ENCODE peak calls at places on chromosomes 2 and 18, in eight cellular contexts. D is sigmoid colon; U is CD8-positive, alpha-beta memory T cell; N is MM.1S; V is upper lobe of left lung; L is upper lobe of right lung; S is IMR-90; P is bronchial epithelial cell. R is an unnamed sample.

GRCh38 chr2:160842286-160842685 is 317.9 kb upstream of the TANK start:
- DNase-seq in L (no peak), S (no peak), V (no peak), D (no peak), N (no peak), P (no peak), U (no peak), R (no peak)

GRCh38 chr2:95071856-95072255 is 46.3 kb downstream of the MAL start:
- DNase-seq in U (no peak), D (no peak), P (no peak), V (no peak), S (no peak), N (no peak), L (no peak), R (no peak)

GRCh38 chr2:149330127-149331022 is at the start of gene LYPD6:
- DNase-seq in U (no peak), S (peak; percentile 52), N (peak; percentile 84), L (peak; percentile 81), D (peak; percentile 82), V (peak; percentile 93), P (peak; percentile 42), R (peak; percentile 66)

GRCh38 chr2:210269148-210269547 is 43.9 kb upstream of the ACADL start:
- DNase-seq in N (no peak), V (no peak), L (no peak), D (no peak), S (no peak), U (no peak), P (no peak), R (no peak)

GRCh38 chr18:79632765-79633164 is 46.8 kb upstream of the CTDP1 start:
- DNase-seq in S (no peak), N (no peak), V (no peak), U (no peak), P (no peak), L (no peak), D (peak; percentile 50), R (no peak)

GRCh38 chr2:1366546-1367134 is 46.6 kb upstream of the TPO start:
- DNase-seq in U (no peak), L (peak; percentile 85), V (peak; percentile 71), D (peak; percentile 77), N (no peak), P (peak; percentile 17), S (no peak), R (peak; percentile 64)

GRCh38 chr2:79620679-79621078 is 107.8 kb downstream of the CTNNA2 start:
- DNase-seq in U (no peak), L (no peak), V (no peak), P (no peak), N (no peak), S (no peak), D (no peak), R (no peak)

GRCh38 chr18:45787346-45787745 is 38.1 kb upstream of the SIGLEC15 start:
- DNase-seq in D (no peak), V (no peak), N (no peak), S (peak; percentile 65), P (no peak), L (no peak), U (no peak), R (no peak)

DNA sequence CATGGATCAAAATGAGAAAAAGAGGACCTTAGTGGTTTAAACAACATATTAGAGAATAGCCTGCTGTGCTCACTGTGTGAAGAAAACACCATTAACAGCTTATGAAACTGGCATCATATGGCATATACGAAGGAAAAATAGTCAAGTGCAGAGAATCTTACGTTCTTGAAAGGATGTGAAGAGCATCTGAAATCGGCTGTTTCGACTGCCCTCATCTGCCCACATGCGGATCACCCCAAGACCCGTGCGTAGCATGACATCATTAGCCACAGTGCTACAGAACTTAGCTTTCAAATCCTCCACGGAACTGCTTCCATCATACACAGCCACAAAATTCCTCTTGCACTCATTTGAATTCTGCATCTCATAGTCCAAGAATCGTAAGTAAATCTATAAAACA is 84.3 kb downstream of the NETO1 start:
- DNase-seq in V (no peak), P (no peak), S (no peak), U (no peak), L (no peak), N (no peak), D (no peak), R (no peak)
- H3K4me3 ChIP-seq in V (no peak overlapping the region), P (no peak overlapping the region), S (no peak overlapping the region), U (no peak overlapping the region), L (no peak overlapping the region), N (no peak overlapping the region), D (no peak overlapping the region), R (no peak overlapping the region)

DNA sequence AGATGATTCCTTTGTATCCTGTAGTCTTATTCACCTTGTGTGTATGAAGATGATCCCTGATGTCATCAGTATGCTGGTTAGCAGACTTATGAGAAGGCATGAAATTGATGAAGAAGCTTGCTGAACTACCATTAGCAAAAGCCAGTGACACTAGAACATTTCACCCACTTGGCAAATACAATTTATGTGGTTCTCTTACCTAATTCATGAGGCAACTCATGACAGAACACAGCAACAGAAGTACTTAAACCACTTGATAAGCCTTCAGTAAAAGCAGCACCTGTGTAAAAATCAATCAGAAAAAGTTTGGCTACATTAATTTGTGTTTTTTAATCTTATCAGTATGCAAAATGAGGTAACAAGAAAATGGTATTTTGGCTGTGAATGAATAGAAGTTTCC is 16.8 kb downstream of the SLC39A6 start:
- DNase-seq in N (no peak), U (no peak), S (no peak), L (no peak), D (no peak), P (no peak), V (no peak), R (no peak)
- H3K36me3 ChIP-seq in N (no peaks in the 10 kb centered on the region), U (peaks cover 32% of the 10 kb centered on the region), S (peaks cover 44% of the 10 kb centered on the region), L (peaks cover 51% of the 10 kb centered on the region), D (peaks cover 22% of the 10 kb centered on the region), P (peaks cover 19% of the 10 kb centered on the region), V (peaks cover 14% of the 10 kb centered on the region), R (peaks cover 56% of the 10 kb centered on the region)

GRCh38 chr2:219309278-219309677 is at the start of gene PTPRN:
- DNase-seq in V (peak; percentile 76), S (peak; percentile 87), P (no peak), U (no peak), D (no peak), L (peak; percentile 49), N (no peak), R (no peak)
- H3K4me3 ChIP-seq in V (no peak within 1 kb of the TSS), S (peak within 1 kb of the TSS; percentile 59), P (no peak within 1 kb of the TSS), U (no peak within 1 kb of the TSS), D (no peak within 1 kb of the TSS), L (no peak within 1 kb of the TSS), N (no peak within 1 kb of the TSS), R (no peak within 1 kb of the TSS)

DNA sequence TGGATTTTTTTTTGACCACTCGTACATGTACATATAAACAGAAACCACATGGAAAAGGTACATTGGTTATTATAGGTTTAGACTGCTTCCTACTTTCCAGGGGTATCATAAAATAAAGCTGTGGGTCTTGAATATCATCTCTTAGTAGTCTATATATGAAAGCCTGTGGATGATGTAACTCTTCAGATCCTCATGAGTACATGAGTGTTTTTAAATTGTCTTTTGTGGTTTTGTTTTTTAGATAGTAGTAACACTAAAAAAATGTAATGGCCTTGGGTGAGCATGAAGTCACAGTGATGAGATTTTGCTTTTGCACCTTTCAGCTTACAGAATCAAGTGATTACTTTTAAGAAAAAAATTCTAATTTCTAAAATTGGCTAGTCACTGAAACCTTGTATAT is 80.2 kb downstream of the RAB3GAP1 start:
- DNase-seq in V (no peak), S (peak; percentile 74), P (no peak), L (no peak), D (no peak), N (no peak), U (no peak), R (no peak)
- H3K36me3 ChIP-seq in V (peaks cover 41% of the 10 kb centered on the region), S (peaks cover 23% of the 10 kb centered on the region), P (peaks cover 17% of the 10 kb centered on the region), L (peaks cover 87% of the 10 kb centered on the region), D (peaks cover 43% of the 10 kb centered on the region), N (peaks cover 14% of the 10 kb centered on the region), U (peaks cover 27% of the 10 kb centered on the region), R (peaks cover 95% of the 10 kb centered on the region)

GRCh38 chr2:176137883-176138282 is 8.4 kb downstream of the HOXD8 start:
- DNase-seq in D (peak; percentile 36), S (no peak), L (no peak), V (no peak), P (no peak), U (no peak), N (no peak), R (no peak)
- H3K4me3 ChIP-seq in D (peak overlapping the region; percentile 58), S (no peak overlapping the region), L (no peak overlapping the region), V (no peak overlapping the region), P (no peak overlapping the region), U (no peak overlapping the region), N (no peak overlapping the region), R (peak overlapping the region; percentile 64)

GRCh38 chr2:9439536-9439935 is 16.1 kb downstream of the CPSF3 start:
- DNase-seq in D (no peak), V (no peak), N (no peak), S (peak; percentile 61), U (no peak), P (no peak), L (no peak), R (no peak)

GRCh38 chr2:9440058-9440727 is 16.7 kb downstream of the CPSF3 start:
- DNase-seq in S (peak; percentile 82), D (no peak), N (no peak), V (no peak), U (no peak), P (peak; percentile 41), L (no peak), R (no peak)

GRCh38 chr2:9445089-9445488 is 21.6 kb downstream of the CPSF3 start:
- DNase-seq in V (no peak), S (no peak), U (no peak), N (no peak), D (no peak), L (no peak), P (no peak), R (no peak)

GRCh38 chr2:9441556-9441955 is 18.1 kb downstream of the CPSF3 start:
- DNase-seq in U (no peak), D (no peak), S (peak; percentile 41), P (no peak), V (no peak), L (no peak), N (no peak), R (no peak)
- H3K36me3 ChIP-seq in U (peaks cover 20% of the 10 kb centered on the region), D (peaks cover 29% of the 10 kb centered on the region), S (peaks cover 21% of the 10 kb centered on the region), P (peaks cover 13% of the 10 kb centered on the region), V (peaks cover 49% of the 10 kb centered on the region), L (peaks cover 96% of the 10 kb centered on the region), N (no peaks in the 10 kb centered on the region), R (peaks cover 91% of the 10 kb centered on the region)

GRCh38 chr2:43132523-43133301 is 93.7 kb downstream of the ZFP36L2 start:
- DNase-seq in P (no peak), V (peak; percentile 78), S (no peak), U (no peak), L (no peak), D (no peak), N (no peak), R (no peak)

GRCh38 chr2:43131890-43132522 is 94.4 kb downstream of the ZFP36L2 start:
- DNase-seq in U (no peak), P (peak; percentile 43), S (no peak), V (no peak), L (no peak), D (no peak), N (no peak), R (no peak)

GRCh38 chr2:43130548-43130875 is 95.9 kb downstream of the ZFP36L2 start:
- DNase-seq in L (peak; percentile 64), V (no peak), P (no peak), D (peak; percentile 67), N (no peak), U (no peak), S (no peak), R (no peak)

GRCh38 chr2:43129676-43130547 is 96.5 kb downstream of the ZFP36L2 start:
- DNase-seq in N (no peak), L (peak; percentile 83), V (peak; percentile 52), P (no peak), U (peak; percentile 36), S (peak; percentile 43), D (peak; percentile 79), R (peak; percentile 60)

GRCh38 chr2:43131051-43131889 is 95.1 kb downstream of the ZFP36L2 start:
- DNase-seq in L (peak; percentile 88), P (peak; percentile 94), V (no peak), U (peak; percentile 81), S (peak; percentile 92), D (peak; percentile 84), N (peak; percentile 95), R (peak; percentile 63)
- H3K4me3 ChIP-seq in L (no peak overlapping the region), P (no peak overlapping the region), V (no peak overlapping the region), U (peak overlapping the region; percentile 60), S (no peak overlapping the region), D (no peak overlapping the region), N (no peak overlapping the region), R (no peak overlapping the region)

R was measured in left ventricle myocardium inferior.